ENCODE peak calls at places on chromosome 21, in five cellular contexts. V is right lobe of liver, Y is tibial artery, F is cardiac fibroblast, A is dorsolateral prefrontal cortex. B is an unnamed sample.

GRCh38 chr21:18245493-18245967 is 897 bp downstream of the CHODL start:
- DNase-seq in V (no peak), Y (peak), F (no peak), A (no peak), B (no peak)

GRCh38 chr21:24844672-24845071 is 762.6 kb downstream of the MRPL39 start:
- DNase-seq in V (no peak), Y (no peak), F (no peak), A (no peak), B (no peak)

GRCh38 chr21:34722684-34723300 is 54.0 kb downstream of the CLIC6 start:
- DNase-seq in V (no peak), Y (no peak), F (no peak), A (no peak), B (no peak)

GRCh38 chr21:42097860-42098259 is 26.7 kb downstream of the UMODL1 start:
- DNase-seq in V (peak), Y (peak), F (peak), A (peak), B (peak)

GRCh38 chr21:31351973-31352372 is 7.9 kb upstream of the TIAM1 start:
- DNase-seq in V (no peak), Y (no peak), F (peak), A (no peak), B (no peak)

GRCh38 chr21:14533555-14534400 is 12.3 kb downstream of the SAMSN1 start:
- DNase-seq in V (no peak), Y (no peak), F (peak), A (no peak), B (peak)

GRCh38 chr21:27033467-27033866 is 66.6 kb upstream of the ADAMTS5 start:
- DNase-seq in V (no peak), Y (no peak), F (no peak), A (no peak), B (no peak)

GRCh38 chr21:40731206-40731605 is 115.8 kb downstream of the DSCAM start:
- DNase-seq in V (no peak), Y (no peak), F (no peak), A (no peak), B (no peak)

GRCh38 chr21:31644648-31645047 is 14.8 kb upstream of the SOD1 start:
- DNase-seq in V (no peak), Y (no peak), F (no peak), A (no peak), B (peak)

GRCh38 chr21:41980561-41980960 is 26.7 kb upstream of the C2CD2 start:
- DNase-seq in V (no peak), Y (no peak), F (no peak), A (no peak), B (no peak)

GRCh38 chr21:43611598-43612369 is 47.5 kb downstream of the HSF2BP start:
- DNase-seq in V (peak), Y (peak), F (peak), A (no peak), B (peak)
- TF ChIP-seq CTCF in V (peak), Y (peak), F (peak), A (peak), B (peak)

DNA sequence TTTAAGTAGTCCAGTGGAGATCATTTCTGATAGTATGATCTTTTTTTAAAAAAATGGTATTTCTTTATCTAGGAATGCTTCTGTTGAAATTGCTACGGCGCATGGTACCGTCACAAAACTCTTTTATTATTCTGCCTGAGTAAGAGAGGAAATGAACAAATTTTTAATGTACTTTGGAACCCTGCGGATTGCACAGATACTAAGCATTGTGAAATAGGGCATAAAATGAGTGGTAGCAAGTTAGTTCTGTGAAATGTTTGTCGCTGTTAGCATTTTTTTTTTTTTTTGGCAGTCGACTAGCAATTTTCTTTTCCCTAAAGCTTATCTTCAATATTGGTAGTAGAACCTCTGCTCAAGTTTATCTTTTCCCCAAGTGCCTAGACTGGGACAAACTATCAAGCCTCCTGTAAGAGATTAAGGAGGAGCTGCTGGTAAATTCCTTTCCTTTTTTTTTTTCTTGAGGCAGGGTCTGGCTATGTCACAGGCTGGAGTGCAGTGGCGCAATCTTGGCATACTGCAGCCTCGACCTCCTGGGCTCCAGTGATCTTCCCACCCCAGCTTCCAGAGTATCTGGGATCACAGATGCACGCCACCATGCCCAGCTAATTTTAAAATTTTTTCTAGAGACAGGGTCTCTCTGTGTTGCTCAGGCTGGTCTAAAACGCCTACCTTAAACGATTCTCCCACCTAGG is 2.2 kb downstream of the ITSN1 start:
- DNase-seq in V (peak), Y (no peak), F (peak), A (no peak), B (peak)
- H3K4me3 ChIP-seq in V (peak), Y (peak), F (peak), A (peak), B (peak)

DNA sequence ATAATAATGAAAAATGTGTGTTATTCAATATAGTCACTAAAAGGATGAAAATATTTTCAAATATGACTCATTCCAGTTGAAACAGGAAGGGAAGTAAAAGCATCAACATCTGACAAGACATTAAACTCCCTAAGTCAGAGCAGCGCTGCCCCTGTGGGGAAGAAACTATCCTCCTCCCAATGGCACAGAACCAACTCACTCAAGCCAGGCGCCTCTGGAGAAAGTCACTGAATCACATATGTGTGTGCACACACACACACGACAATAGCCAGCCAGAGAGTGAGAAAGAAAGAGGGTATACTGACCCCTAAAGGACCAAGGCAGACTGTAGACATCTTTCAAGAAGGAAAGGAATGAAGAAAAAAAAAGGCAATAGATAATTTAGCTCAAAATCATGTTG is 126.9 kb downstream of the SETD4 start:
- DNase-seq in V (peak), Y (peak), F (peak), A (no peak), B (peak)
- TF ChIP-seq CTCF in V (no peak), Y (no peak), F (peak), A (no peak), B (peak)

DNA sequence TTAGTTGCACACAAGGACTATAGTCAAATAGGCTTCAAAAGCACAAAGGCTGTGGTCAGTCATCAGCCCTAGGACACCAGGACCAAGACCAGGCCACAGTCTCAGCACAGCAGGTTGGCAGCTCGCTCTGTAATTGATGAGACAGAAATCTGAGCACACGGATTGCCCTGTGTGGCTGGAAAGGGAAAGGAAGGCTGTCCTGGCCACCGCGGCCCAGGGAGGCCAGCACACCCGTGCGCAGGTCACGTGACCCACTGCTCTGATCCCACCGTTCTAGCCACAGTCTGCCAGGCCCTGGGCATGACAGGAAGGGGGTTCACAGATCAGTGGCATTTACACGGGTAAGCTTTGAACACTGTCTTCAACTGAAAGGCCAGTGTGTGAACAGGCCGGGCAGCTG is 3.4 kb upstream of the ADARB1 start:
- DNase-seq in V (no peak), Y (no peak), F (no peak), A (no peak), B (no peak)
- H3K4me3 ChIP-seq in V (no peak), Y (no peak), F (no peak), A (no peak), B (no peak)

B was measured in fibroblast of pulmonary artery.